ENCODE peak calls at places on chromosomes 11 and 22, in seven cellular contexts. W is ovary, B is cardiac muscle cell, D is heart right ventricle, X is body of pancreas, G is HCT116, V is lower lobe of right lung. K is an unnamed sample. For H3K4me1, the result is how much of the 10 kb centered on the place peaks cover.

GRCh38 chr11:23124996-23125395 is 264.7 kb upstream of the CCDC179 start:
- DNase-seq in W (no peak), B (peak), D (no peak), X (no peak), G (no peak), V (no peak), K (no peak)

GRCh38 chr11:102446606-102447005 is 6.0 kb downstream of the TMEM123 start:
- DNase-seq in W (no peak), B (peak), D (no peak), X (no peak), G (no peak), V (no peak), K (no peak)

GRCh38 chr11:125942771-125943428 is 2.9 kb upstream of the VSIG10L2 start:
- DNase-seq in W (peak), B (no peak), D (no peak), X (no peak), G (no peak), V (no peak), K (peak)

GRCh38 chr22:35752172-35752832 is 34.6 kb downstream of the APOL5 start:
- DNase-seq in W (no peak), B (no peak), D (no peak), X (no peak), G (no peak), V (no peak), K (no peak)

GRCh38 chr22:24833881-24834495 is 28.0 kb downstream of the SGSM1 start:
- DNase-seq in W (no peak), B (no peak), D (no peak), X (no peak), G (no peak), V (no peak), K (no peak)

GRCh38 chr11:75233688-75234295 is 6.8 kb upstream of the TPBGL start:
- DNase-seq in W (no peak), B (peak), D (peak), X (peak), G (no peak), V (no peak), K (peak)

GRCh38 chr11:10490398-10491232 is 35.6 kb downstream of the AMPD3 start:
- DNase-seq in W (peak), B (peak), D (peak), X (peak), G (peak), V (peak), K (peak)

GRCh38 chr22:41595703-41596102 is 6.1 kb upstream of the PMM1 start:
- DNase-seq in W (no peak), B (no peak), D (no peak), X (no peak), G (no peak), V (no peak), K (no peak)

GRCh38 chr22:50481440-50482106 is at the start of gene ADM2:
- DNase-seq in W (no peak), B (peak), D (no peak), X (peak), G (no peak), V (peak), K (no peak)

GRCh38 chr11:12066799-12067508 is 43.4 kb upstream of the MICAL2 start:
- DNase-seq in W (no peak), B (peak), D (no peak), X (peak), G (no peak), V (peak), K (peak)

GRCh38 chr22:49972163-49973017 is 11.8 kb downstream of the PIM3 start:
- DNase-seq in W (peak), B (no peak), D (peak), X (peak), G (no peak), V (peak), K (no peak)

GRCh38 chr11:1883342-1884122 is 8.2 kb downstream of the PRR33 start:
- DNase-seq in W (no peak), B (no peak), D (no peak), X (peak), G (no peak), V (no peak), K (no peak)

GRCh38 chr22:42228480-42228879 is 42.0 kb downstream of the TCF20 start:
- DNase-seq in W (no peak), B (no peak), D (no peak), X (peak), G (no peak), V (no peak), K (no peak)

GRCh38 chr22:30015846-30016245 is 64.4 kb upstream of the HORMAD2 start:
- DNase-seq in W (no peak), B (no peak), D (no peak), X (no peak), G (no peak), V (no peak), K (no peak)

GRCh38 chr11:74710291-74710938 is 20.8 kb downstream of the CHRDL2 start:
- DNase-seq in W (peak), B (peak), D (no peak), X (no peak), G (no peak), V (no peak), K (no peak)

GRCh38 chr11:19101803-19102520 is 15.0 kb upstream of the ZDHHC13 start:
- DNase-seq in W (no peak), B (no peak), D (no peak), X (no peak), G (no peak), V (no peak), K (no peak)

GRCh38 chr22:17795143-17795542 is 20.9 kb upstream of the BID start:
- DNase-seq in W (no peak), B (no peak), D (no peak), X (no peak), G (no peak), V (no peak), K (no peak)

GRCh38 chr22:17794726-17795125 is 20.5 kb upstream of the BID start:
- DNase-seq in W (no peak), B (no peak), D (no peak), X (no peak), G (no peak), V (no peak), K (no peak)

GRCh38 chr22:17791196-17791595 is 16.9 kb upstream of the BID start:
- DNase-seq in W (no peak), B (no peak), D (no peak), X (no peak), G (no peak), V (no peak), K (no peak)

GRCh38 chr22:17792289-17792688 is 18.0 kb upstream of the BID start:
- DNase-seq in W (no peak), B (no peak), D (no peak), X (no peak), G (no peak), V (no peak), K (no peak)

GRCh38 chr22:17792854-17793434 is 18.7 kb upstream of the BID start:
- DNase-seq in W (no peak), B (no peak), D (no peak), X (no peak), G (no peak), V (no peak), K (no peak)
- H3K27ac ChIP-seq in W (no peak), B (peak), D (no peak), X (no peak), G (no peak), V (no peak), K (no peak)

DNA sequence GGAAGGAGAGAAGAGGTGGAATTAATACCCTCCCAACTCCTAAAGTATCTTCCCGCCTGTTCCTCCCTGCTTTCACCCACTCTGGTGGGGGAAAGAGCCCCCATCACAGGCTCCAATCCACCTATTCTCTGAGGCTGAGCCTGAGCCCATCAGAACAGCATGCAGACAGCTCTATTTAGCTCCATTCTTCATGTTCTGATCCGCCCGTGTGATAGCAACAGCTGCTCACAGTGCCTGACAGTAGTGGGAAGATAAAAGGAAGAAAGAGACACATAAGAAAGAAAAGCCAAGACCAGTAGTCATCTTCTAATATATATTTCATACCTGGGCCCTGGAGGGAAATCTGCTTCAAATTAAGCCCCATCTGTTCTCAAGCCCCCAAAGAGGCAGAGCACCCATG is 80.3 kb upstream of the AKIP1 start:
- DNase-seq in W (no peak), B (no peak), D (no peak), X (no peak), G (no peak), V (no peak), K (no peak)
- H3K4me1 ChIP-seq in W (under half), B (under half), D (under half), X (under half), G (under half), V (half or more), K (under half)

GRCh38 chr11:27603376-27603775 is 96.8 kb upstream of the LIN7C start:
- DNase-seq in W (no peak), B (no peak), D (no peak), X (no peak), G (no peak), V (no peak), K (no peak)

GRCh38 chr11:27600656-27601055 is 94.1 kb upstream of the LIN7C start:
- DNase-seq in W (no peak), B (no peak), D (no peak), X (no peak), G (no peak), V (no peak), K (no peak)

GRCh38 chr11:27596388-27596787 is 89.8 kb upstream of the LIN7C start:
- DNase-seq in W (no peak), B (no peak), D (no peak), X (no peak), G (no peak), V (no peak), K (no peak)

GRCh38 chr11:27596802-27597201 is 90.2 kb upstream of the LIN7C start:
- DNase-seq in W (no peak), B (no peak), D (no peak), X (no peak), G (no peak), V (no peak), K (no peak)

DNA sequence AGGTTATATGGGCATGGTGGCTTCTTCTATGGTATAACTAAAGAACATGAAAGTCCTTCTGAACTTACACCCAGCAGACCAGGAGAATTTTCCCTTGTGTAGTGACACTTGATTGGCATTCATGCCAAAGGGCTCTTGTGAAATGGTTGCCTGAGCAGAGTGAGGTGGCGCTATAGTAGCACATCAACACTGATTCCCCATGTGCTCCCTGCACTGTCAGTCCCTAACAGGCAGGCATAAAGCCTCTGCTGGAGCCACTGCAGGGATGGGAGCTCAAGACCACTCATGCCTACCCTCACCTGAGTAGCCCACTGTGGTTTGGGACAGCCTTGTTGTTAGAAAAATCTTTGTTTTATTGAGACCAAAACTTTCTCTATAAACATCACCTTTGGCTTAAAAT is 92.6 kb upstream of the LIN7C start:
- DNase-seq in W (no peak), B (no peak), D (no peak), X (no peak), G (peak), V (no peak), K (no peak)
- TF ChIP-seq CTCF in W (no peak), B (no peak), D (no peak), X (no peak), G (peak), V (no peak), K (no peak)

GRCh38 chr11:65210748-65211147 is 29.0 kb downstream of the CAPN1 start:
- DNase-seq in W (no peak), B (no peak), D (no peak), X (no peak), G (no peak), V (no peak), K (peak)
- H3K27ac ChIP-seq in W (no peak), B (no peak), D (no peak), X (no peak), G (no peak), V (no peak), K (no peak)

K was measured in ascending aorta.